ENCODE peak calls at places on chromosomes 5 and 9, in ten cellular contexts. G is upper lobe of left lung, I is GM23248, A is cardiac muscle cell, M is right atrium auricular region, N is IMR-90, V is heart left ventricle, F is Panc1, H is tibial nerve, B is neural progenitor cell. R is an unnamed sample.
A peak's percentile ranks its signal among the peaks of the same experiment; 100 is the strongest.

GRCh38 chr5:132802044-132802684 is 10.9 kb upstream of the SOWAHA start:
- DNase-seq in M (no peak), H (no peak), G (no peak), F (no peak), N (no peak), A (no peak), B (no peak), V (no peak), I (no peak), R (no peak)

GRCh38 chr9:98488578-98489312 is 220.0 kb downstream of the GABBR2 start:
- DNase-seq in B (no peak), G (peak; percentile 62), V (no peak), F (no peak), A (peak; percentile 87), H (no peak), N (peak; percentile 98), I (peak; percentile 98), M (no peak), R (no peak)

GRCh38 chr9:70439991-70440706 is 25.7 kb upstream of the KLF9 start:
- DNase-seq in M (no peak), F (no peak), N (peak; percentile 90), B (no peak), V (no peak), G (no peak), H (no peak), A (no peak), I (peak; percentile 31), R (no peak)

GRCh38 chr5:90546216-90546837 is 12.3 kb upstream of the ADGRV1 start:
- DNase-seq in A (no peak), V (no peak), M (no peak), I (peak; percentile 28), B (no peak), G (no peak), F (no peak), N (no peak), H (no peak), R (no peak)

GRCh38 chr9:128094166-128094949 is 26.3 kb downstream of the SLC25A25 start:
- DNase-seq in F (peak; percentile 46), M (peak; percentile 99), G (peak; percentile 94), B (peak; percentile 77), A (peak; percentile 99), V (peak; percentile 95), I (peak; percentile 99), N (peak; percentile 97), H (peak; percentile 93), R (peak; percentile 97)

GRCh38 chr9:16715404-16715803 is 155.1 kb downstream of the BNC2 start:
- DNase-seq in N (peak; percentile 73), A (peak; percentile 72), I (peak; percentile 64), B (no peak), M (no peak), G (no peak), H (no peak), F (no peak), V (no peak), R (peak; percentile 34)

GRCh38 chr9:128995791-128996190 is 32.3 kb downstream of the SH3GLB2 start:
- DNase-seq in N (no peak), F (no peak), G (no peak), B (no peak), A (peak; percentile 89), V (no peak), M (no peak), I (no peak), H (no peak), R (no peak)

GRCh38 chr5:143235423-143235822 is 168.1 kb downstream of the NR3C1 start:
- DNase-seq in V (no peak), M (no peak), N (peak; percentile 91), H (peak; percentile 28), A (peak; percentile 66), I (peak; percentile 96), F (no peak), G (no peak), B (no peak), R (no peak)

GRCh38 chr5:94807985-94808384 is 189.5 kb downstream of the SLF1 start:
- DNase-seq in F (no peak), V (no peak), N (no peak), M (no peak), I (no peak), H (no peak), B (no peak), G (no peak), A (no peak), R (no peak)

GRCh38 chr5:94812232-94812631 is 193.8 kb downstream of the SLF1 start:
- DNase-seq in I (no peak), F (no peak), V (no peak), H (no peak), G (no peak), N (no peak), A (no peak), M (no peak), B (no peak), R (no peak)

GRCh38 chr5:94808497-94808896 is 190.0 kb downstream of the SLF1 start:
- DNase-seq in N (no peak), M (no peak), V (no peak), I (no peak), F (no peak), A (no peak), B (no peak), G (no peak), H (no peak), R (no peak)

GRCh38 chr5:94810281-94810680 is 191.8 kb downstream of the SLF1 start:
- DNase-seq in G (no peak), V (no peak), I (no peak), N (no peak), F (no peak), M (no peak), B (no peak), A (no peak), H (no peak), R (no peak)

DNA sequence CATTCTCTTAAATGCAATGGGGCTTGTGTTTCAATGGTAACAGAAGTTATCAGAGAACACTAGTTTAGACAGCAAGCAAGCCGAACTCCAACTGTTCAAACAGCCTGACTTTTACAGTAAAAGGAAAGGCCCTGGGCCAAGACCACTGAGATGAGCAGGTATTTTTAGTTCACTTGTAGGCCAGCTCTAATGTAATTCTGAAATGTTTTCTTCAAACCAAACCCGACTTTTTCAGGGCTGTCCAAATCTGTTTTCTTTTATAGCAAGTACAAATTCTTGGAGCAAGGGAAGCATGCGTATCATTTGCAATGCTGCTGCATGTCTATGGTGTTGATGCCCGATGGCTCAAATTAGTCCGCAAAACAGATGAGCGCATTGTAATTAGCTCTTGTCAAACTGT is 192.9 kb downstream of the SLF1 start:
- DNase-seq in F (no peak), H (no peak), B (no peak), M (no peak), V (no peak), I (no peak), A (no peak), N (no peak), G (no peak), R (no peak)
- H3K27me3 ChIP-seq in F (no peaks in the 10 kb centered on the region), H (no peaks in the 10 kb centered on the region), B (no peaks in the 10 kb centered on the region), M (no peaks in the 10 kb centered on the region), V (no peaks in the 10 kb centered on the region), I (peaks cover 43% of the 10 kb centered on the region), A (no peaks in the 10 kb centered on the region), N (no peaks in the 10 kb centered on the region), G (no peaks in the 10 kb centered on the region), R (no peaks in the 10 kb centered on the region)

GRCh38 chr9:90805006-90805993 is 3.7 kb downstream of the SYK start:
- DNase-seq in N (no peak), M (no peak), V (no peak), F (no peak), G (no peak), A (no peak), H (no peak), B (no peak), I (no peak), R (no peak)

GRCh38 chr9:90807006-90807405 is 5.4 kb downstream of the SYK start:
- DNase-seq in N (no peak), I (no peak), B (no peak), A (no peak), M (no peak), G (no peak), F (no peak), V (no peak), H (no peak), R (no peak)

GRCh38 chr9:90808226-90808797 is 6.7 kb downstream of the SYK start:
- DNase-seq in G (no peak), H (no peak), B (no peak), F (no peak), N (no peak), I (no peak), V (no peak), A (no peak), M (no peak), R (no peak)

GRCh38 chr9:90810686-90811085 is 9.1 kb downstream of the SYK start:
- DNase-seq in G (no peak), V (no peak), F (no peak), M (no peak), N (no peak), H (no peak), A (no peak), B (no peak), I (no peak), R (no peak)

GRCh38 chr9:90808890-90809685 is 7.5 kb downstream of the SYK start:
- DNase-seq in H (peak; percentile 34), F (no peak), V (no peak), I (no peak), N (no peak), G (peak; percentile 74), A (no peak), B (no peak), M (no peak), R (no peak)
- H3K27ac ChIP-seq in H (no peak overlapping the region), F (no peak overlapping the region), V (no peak overlapping the region), I (no peak overlapping the region), N (no peak overlapping the region), G (peak overlapping the region; percentile 62), A (no peak overlapping the region), B (no peak overlapping the region), M (no peak overlapping the region), R (no peak overlapping the region)

GRCh38 chr9:110142868-110143866 is 64.8 kb downstream of the C9orf152 start:
- DNase-seq in G (no peak), H (no peak), V (no peak), N (no peak), M (no peak), B (peak; percentile 42), F (no peak), I (no peak), A (peak; percentile 35), R (no peak)

GRCh38 chr9:110140276-110140675 is 67.7 kb downstream of the C9orf152 start:
- DNase-seq in G (no peak), B (no peak), A (no peak), I (no peak), M (no peak), V (no peak), N (no peak), F (no peak), H (no peak), R (no peak)

GRCh38 chr9:110142253-110142652 is 65.7 kb downstream of the C9orf152 start:
- DNase-seq in A (no peak), H (no peak), I (no peak), M (no peak), G (no peak), B (no peak), V (no peak), F (no peak), N (no peak), R (no peak)

GRCh38 chr9:110143969-110144545 is 63.9 kb downstream of the C9orf152 start:
- DNase-seq in I (no peak), B (no peak), V (no peak), G (no peak), F (no peak), H (no peak), A (no peak), M (no peak), N (no peak), R (no peak)

GRCh38 chr9:110141118-110141797 is 66.7 kb downstream of the C9orf152 start:
- DNase-seq in H (peak; percentile 72), M (peak; percentile 70), I (peak; percentile 97), A (peak; percentile 93), B (no peak), G (peak; percentile 49), N (peak; percentile 99), F (no peak), V (peak; percentile 52), R (peak; percentile 73)
- H3K4me1 ChIP-seq in H (peaks cover 18% of the 10 kb centered on the region), M (peaks cover 95% of the 10 kb centered on the region), I (peaks cover 55% of the 10 kb centered on the region), A (peaks cover 26% of the 10 kb centered on the region), B (no peaks in the 10 kb centered on the region), G (peaks cover 66% of the 10 kb centered on the region), N (peaks cover 37% of the 10 kb centered on the region), F (no peaks in the 10 kb centered on the region), V (peaks cover 90% of the 10 kb centered on the region), R (no peaks in the 10 kb centered on the region)

DNA sequence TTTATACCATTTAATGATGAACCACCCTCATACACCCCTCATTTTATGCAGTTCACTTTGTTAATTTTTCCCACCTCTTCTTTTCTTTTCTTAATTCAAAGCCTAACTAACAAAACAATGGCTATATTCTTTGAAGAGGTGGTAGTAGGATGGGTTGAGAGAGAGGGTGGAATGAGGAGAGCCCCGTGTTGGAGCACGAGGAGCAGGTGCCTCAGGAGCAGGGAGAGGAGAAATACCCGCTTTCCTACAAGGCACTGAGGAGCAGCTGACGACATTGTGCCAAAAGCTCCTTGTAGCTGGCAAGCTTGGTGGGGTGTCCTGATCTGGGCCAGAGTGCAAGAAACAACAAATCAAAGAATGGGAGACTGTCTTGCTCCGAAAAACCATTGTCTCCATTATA is 129.6 kb downstream of the HTR4 start:
- DNase-seq in V (no peak), F (no peak), I (no peak), N (no peak), B (no peak), G (no peak), A (no peak), M (no peak), H (no peak), R (no peak)
- H3K27me3 ChIP-seq in V (no peaks in the 10 kb centered on the region), F (no peaks in the 10 kb centered on the region), I (no peaks in the 10 kb centered on the region), N (no peaks in the 10 kb centered on the region), B (no peaks in the 10 kb centered on the region), G (no peaks in the 10 kb centered on the region), A (no peaks in the 10 kb centered on the region), M (no peaks in the 10 kb centered on the region), H (no peaks in the 10 kb centered on the region), R (no peaks in the 10 kb centered on the region)

R was measured in uterus.